ENCODE peak calls at places on chromosomes 13 and 19, in ten cellular contexts. One of them, this sample, is unnamed.

GRCh38 chr19:35693835-35694599 is 10.3 kb upstream of the ZBTB32 start:
- DNase-seq in activated CD4-positive, CD25-positive, alpha-beta regulatory T cell: peak
- DNase-seq in NCI-H2171: peak
- DNase-seq in NCI-H2029: peak
- DNase-seq in B cell: peak
- DNase-seq in stimulated activated naive B cell treated with anti-CD40 and anti-IgM and Interleukin-4, amounts not matched to agents 10 μg/mL and 1 μg/mL and 100 μg/mL, for 72 hours: peak
- DNase-seq in amygdala: peak
- DNase-seq in stimulated activated naive CD8-positive, alpha-beta T cell treated with anti-CD3 and anti-CD28 coated beads, Interleukin-15, amount 100 ng/mL, for 72 hours: peak
- DNase-seq in left colon: peak
- DNase-seq in central memory CD8-positive, alpha-beta T cell: peak
- DNase-seq in this sample: peak

GRCh38 chr19:29375429-29376093 is 150.2 kb upstream of the VSTM2B start:
- DNase-seq in amygdala: no peak
- DNase-seq in left colon: no peak
- DNase-seq in stimulated activated naive CD8-positive, alpha-beta T cell treated with anti-CD3 and anti-CD28 coated beads, Interleukin-15, amount 100 ng/mL, for 72 hours: no peak
- DNase-seq in NCI-H2171: no peak
- DNase-seq in central memory CD8-positive, alpha-beta T cell: no peak
- DNase-seq in stimulated activated naive B cell treated with anti-CD40 and anti-IgM and Interleukin-4, amounts not matched to agents 10 μg/mL and 1 μg/mL and 100 μg/mL, for 72 hours: no peak
- DNase-seq in activated CD4-positive, CD25-positive, alpha-beta regulatory T cell: no peak
- DNase-seq in B cell: no peak
- DNase-seq in NCI-H2029: no peak
- DNase-seq in this sample: no peak

GRCh38 chr13:28718186-28718537 is 608 bp downstream of the SLC46A3 start:
- DNase-seq in NCI-H2171: no peak
- DNase-seq in activated CD4-positive, CD25-positive, alpha-beta regulatory T cell: no peak
- DNase-seq in amygdala: no peak
- DNase-seq in B cell: no peak
- DNase-seq in left colon: no peak
- DNase-seq in NCI-H2029: no peak
- DNase-seq in stimulated activated naive B cell treated with anti-CD40 and anti-IgM and Interleukin-4, amounts not matched to agents 10 μg/mL and 1 μg/mL and 100 μg/mL, for 72 hours: no peak
- DNase-seq in stimulated activated naive CD8-positive, alpha-beta T cell treated with anti-CD3 and anti-CD28 coated beads, Interleukin-15, amount 100 ng/mL, for 72 hours: no peak
- DNase-seq in central memory CD8-positive, alpha-beta T cell: no peak
- DNase-seq in this sample: no peak

GRCh38 chr19:4488496-4488895 is 16.4 kb downstream of the HDGFL2 start:
- DNase-seq in activated CD4-positive, CD25-positive, alpha-beta regulatory T cell: no peak
- DNase-seq in central memory CD8-positive, alpha-beta T cell: no peak
- DNase-seq in left colon: no peak
- DNase-seq in amygdala: no peak
- DNase-seq in stimulated activated naive CD8-positive, alpha-beta T cell treated with anti-CD3 and anti-CD28 coated beads, Interleukin-15, amount 100 ng/mL, for 72 hours: no peak
- DNase-seq in NCI-H2029: no peak
- DNase-seq in B cell: peak
- DNase-seq in stimulated activated naive B cell treated with anti-CD40 and anti-IgM and Interleukin-4, amounts not matched to agents 10 μg/mL and 1 μg/mL and 100 μg/mL, for 72 hours: no peak
- DNase-seq in NCI-H2171: no peak
- DNase-seq in this sample: no peak

GRCh38 chr19:12043752-12044422 is 8.4 kb upstream of the ZNF433 start:
- DNase-seq in left colon: no peak
- DNase-seq in activated CD4-positive, CD25-positive, alpha-beta regulatory T cell: no peak
- DNase-seq in amygdala: no peak
- DNase-seq in central memory CD8-positive, alpha-beta T cell: no peak
- DNase-seq in stimulated activated naive CD8-positive, alpha-beta T cell treated with anti-CD3 and anti-CD28 coated beads, Interleukin-15, amount 100 ng/mL, for 72 hours: no peak
- DNase-seq in NCI-H2171: no peak
- DNase-seq in NCI-H2029: no peak
- DNase-seq in B cell: no peak
- DNase-seq in stimulated activated naive B cell treated with anti-CD40 and anti-IgM and Interleukin-4, amounts not matched to agents 10 μg/mL and 1 μg/mL and 100 μg/mL, for 72 hours: no peak
- DNase-seq in this sample: no peak

GRCh38 chr13:19153782-19154450 is 27.7 kb downstream of the TUBA3C start:
- DNase-seq in amygdala: no peak
- DNase-seq in B cell: no peak
- DNase-seq in central memory CD8-positive, alpha-beta T cell: no peak
- DNase-seq in NCI-H2171: no peak
- DNase-seq in activated CD4-positive, CD25-positive, alpha-beta regulatory T cell: no peak
- DNase-seq in NCI-H2029: no peak
- DNase-seq in stimulated activated naive B cell treated with anti-CD40 and anti-IgM and Interleukin-4, amounts not matched to agents 10 μg/mL and 1 μg/mL and 100 μg/mL, for 72 hours: no peak
- DNase-seq in stimulated activated naive CD8-positive, alpha-beta T cell treated with anti-CD3 and anti-CD28 coated beads, Interleukin-15, amount 100 ng/mL, for 72 hours: peak
- DNase-seq in left colon: no peak
- DNase-seq in this sample: no peak

GRCh38 chr13:30802953-30803478 is 67.7 kb downstream of the ALOX5AP start:
- DNase-seq in NCI-H2171: peak
- DNase-seq in central memory CD8-positive, alpha-beta T cell: peak
- DNase-seq in stimulated activated naive CD8-positive, alpha-beta T cell treated with anti-CD3 and anti-CD28 coated beads, Interleukin-15, amount 100 ng/mL, for 72 hours: peak
- DNase-seq in NCI-H2029: peak
- DNase-seq in left colon: peak
- DNase-seq in amygdala: peak
- DNase-seq in activated CD4-positive, CD25-positive, alpha-beta regulatory T cell: peak
- DNase-seq in B cell: peak
- DNase-seq in stimulated activated naive B cell treated with anti-CD40 and anti-IgM and Interleukin-4, amounts not matched to agents 10 μg/mL and 1 μg/mL and 100 μg/mL, for 72 hours: peak
- DNase-seq in this sample: peak

GRCh38 chr13:111152836-111153235 is 37.7 kb downstream of the ARHGEF7 start:
- DNase-seq in NCI-H2029: no peak
- DNase-seq in left colon: peak
- DNase-seq in amygdala: peak
- DNase-seq in B cell: no peak
- DNase-seq in stimulated activated naive CD8-positive, alpha-beta T cell treated with anti-CD3 and anti-CD28 coated beads, Interleukin-15, amount 100 ng/mL, for 72 hours: no peak
- DNase-seq in activated CD4-positive, CD25-positive, alpha-beta regulatory T cell: no peak
- DNase-seq in NCI-H2171: no peak
- DNase-seq in stimulated activated naive B cell treated with anti-CD40 and anti-IgM and Interleukin-4, amounts not matched to agents 10 μg/mL and 1 μg/mL and 100 μg/mL, for 72 hours: no peak
- DNase-seq in central memory CD8-positive, alpha-beta T cell: no peak
- DNase-seq in this sample: no peak

GRCh38 chr13:27293873-27294515 is 23.4 kb downstream of the RASL11A start:
- DNase-seq in activated CD4-positive, CD25-positive, alpha-beta regulatory T cell: no peak
- DNase-seq in amygdala: no peak
- DNase-seq in stimulated activated naive CD8-positive, alpha-beta T cell treated with anti-CD3 and anti-CD28 coated beads, Interleukin-15, amount 100 ng/mL, for 72 hours: no peak
- DNase-seq in NCI-H2171: no peak
- DNase-seq in left colon: no peak
- DNase-seq in B cell: no peak
- DNase-seq in central memory CD8-positive, alpha-beta T cell: no peak
- DNase-seq in stimulated activated naive B cell treated with anti-CD40 and anti-IgM and Interleukin-4, amounts not matched to agents 10 μg/mL and 1 μg/mL and 100 μg/mL, for 72 hours: no peak
- DNase-seq in NCI-H2029: no peak
- DNase-seq in this sample: no peak

GRCh38 chr19:50817941-50818858 is 5.4 kb downstream of the KLK1 start:
- DNase-seq in central memory CD8-positive, alpha-beta T cell: no peak
- DNase-seq in NCI-H2029: peak
- DNase-seq in amygdala: no peak
- DNase-seq in B cell: peak
- DNase-seq in stimulated activated naive B cell treated with anti-CD40 and anti-IgM and Interleukin-4, amounts not matched to agents 10 μg/mL and 1 μg/mL and 100 μg/mL, for 72 hours: peak
- DNase-seq in left colon: peak
- DNase-seq in activated CD4-positive, CD25-positive, alpha-beta regulatory T cell: peak
- DNase-seq in NCI-H2171: peak
- DNase-seq in stimulated activated naive CD8-positive, alpha-beta T cell treated with anti-CD3 and anti-CD28 coated beads, Interleukin-15, amount 100 ng/mL, for 72 hours: peak
- DNase-seq in this sample: no peak

GRCh38 chr19:35266904-35267817 is 1.6 kb upstream of the USF2 start:
- DNase-seq in stimulated activated naive B cell treated with anti-CD40 and anti-IgM and Interleukin-4, amounts not matched to agents 10 μg/mL and 1 μg/mL and 100 μg/mL, for 72 hours: peak
- DNase-seq in B cell: peak
- DNase-seq in left colon: peak
- DNase-seq in stimulated activated naive CD8-positive, alpha-beta T cell treated with anti-CD3 and anti-CD28 coated beads, Interleukin-15, amount 100 ng/mL, for 72 hours: peak
- DNase-seq in activated CD4-positive, CD25-positive, alpha-beta regulatory T cell: no peak
- DNase-seq in amygdala: no peak
- DNase-seq in NCI-H2029: no peak
- DNase-seq in central memory CD8-positive, alpha-beta T cell: peak
- DNase-seq in NCI-H2171: no peak
- DNase-seq in this sample: no peak

GRCh38 chr19:10828981-10829821 is 6.8 kb downstream of the TMED1 start:
- DNase-seq in central memory CD8-positive, alpha-beta T cell: no peak
- DNase-seq in B cell: peak
- DNase-seq in NCI-H2171: no peak
- DNase-seq in stimulated activated naive CD8-positive, alpha-beta T cell treated with anti-CD3 and anti-CD28 coated beads, Interleukin-15, amount 100 ng/mL, for 72 hours: no peak
- DNase-seq in NCI-H2029: no peak
- DNase-seq in stimulated activated naive B cell treated with anti-CD40 and anti-IgM and Interleukin-4, amounts not matched to agents 10 μg/mL and 1 μg/mL and 100 μg/mL, for 72 hours: no peak
- DNase-seq in activated CD4-positive, CD25-positive, alpha-beta regulatory T cell: no peak
- DNase-seq in left colon: no peak
- DNase-seq in amygdala: no peak
- DNase-seq in this sample: no peak

GRCh38 chr13:43307921-43308433 is 284.6 kb downstream of the DNAJC15 start:
- DNase-seq in amygdala: peak
- DNase-seq in stimulated activated naive B cell treated with anti-CD40 and anti-IgM and Interleukin-4, amounts not matched to agents 10 μg/mL and 1 μg/mL and 100 μg/mL, for 72 hours: peak
- DNase-seq in left colon: peak
- DNase-seq in B cell: peak
- DNase-seq in activated CD4-positive, CD25-positive, alpha-beta regulatory T cell: no peak
- DNase-seq in NCI-H2029: peak
- DNase-seq in NCI-H2171: peak
- DNase-seq in stimulated activated naive CD8-positive, alpha-beta T cell treated with anti-CD3 and anti-CD28 coated beads, Interleukin-15, amount 100 ng/mL, for 72 hours: no peak
- DNase-seq in central memory CD8-positive, alpha-beta T cell: no peak
- DNase-seq in this sample: peak

GRCh38 chr19:41296323-41296935 is 13.5 kb upstream of the CCDC97 start:
- DNase-seq in stimulated activated naive CD8-positive, alpha-beta T cell treated with anti-CD3 and anti-CD28 coated beads, Interleukin-15, amount 100 ng/mL, for 72 hours: no peak
- DNase-seq in amygdala: no peak
- DNase-seq in B cell: no peak
- DNase-seq in stimulated activated naive B cell treated with anti-CD40 and anti-IgM and Interleukin-4, amounts not matched to agents 10 μg/mL and 1 μg/mL and 100 μg/mL, for 72 hours: no peak
- DNase-seq in central memory CD8-positive, alpha-beta T cell: no peak
- DNase-seq in NCI-H2029: peak
- DNase-seq in left colon: no peak
- DNase-seq in NCI-H2171: no peak
- DNase-seq in activated CD4-positive, CD25-positive, alpha-beta regulatory T cell: no peak
- DNase-seq in this sample: no peak

GRCh38 chr19:55676384-55676783 is 1.4 kb downstream of the EPN1 start:
- DNase-seq in central memory CD8-positive, alpha-beta T cell: no peak
- DNase-seq in NCI-H2171: no peak
- DNase-seq in stimulated activated naive CD8-positive, alpha-beta T cell treated with anti-CD3 and anti-CD28 coated beads, Interleukin-15, amount 100 ng/mL, for 72 hours: no peak
- DNase-seq in activated CD4-positive, CD25-positive, alpha-beta regulatory T cell: no peak
- DNase-seq in left colon: no peak
- DNase-seq in NCI-H2029: no peak
- DNase-seq in amygdala: peak
- DNase-seq in stimulated activated naive B cell treated with anti-CD40 and anti-IgM and Interleukin-4, amounts not matched to agents 10 μg/mL and 1 μg/mL and 100 μg/mL, for 72 hours: no peak
- DNase-seq in B cell: no peak
- DNase-seq in this sample: no peak